ENCODE peak calls at places on chromosome 7, in seven cellular contexts. A is Peyer's patch; C is amniotic stem cell; V is activated naive CD8-positive, alpha-beta T cell treated with anti-CD3 and anti-CD28 coated beads, Interleukin-2, amount 50 U/mL, for 24 hours; X is stimulated activated CD4-positive, alpha-beta T cell treated with anti-CD3 and anti-CD28 coated beads, Interleukin-12 subunit alpha, Interleukin-12 subunit beta, amount 100 ng/mL, for 4 hours; P is A172; W is T-helper 22 cell. T is an unnamed sample.

GRCh38 chr7:121752706-121753105 is 120.3 kb upstream of the PTPRZ1 start:
- DNase-seq in X (no peak), P (peak; percentile 12), V (no peak), W (no peak), A (no peak), C (no peak), T (no peak)

GRCh38 chr7:115014794-115015193 is 92.9 kb downstream of the MDFIC start:
- DNase-seq in C (no peak), A (no peak), V (no peak), X (no peak), W (no peak), P (no peak), T (no peak)

GRCh38 chr7:155785536-155785935 is 26.7 kb downstream of the SHH start:
- DNase-seq in P (peak; percentile 30), A (peak; percentile 17), X (no peak), V (no peak), W (no peak), C (no peak), T (no peak)

GRCh38 chr7:27242580-27243339 is at the start of gene EVX1:
- DNase-seq in W (no peak), C (no peak), A (no peak), V (no peak), X (no peak), P (no peak), T (no peak)

GRCh38 chr7:94003446-94004023 is 620 bp downstream of the BET1 start:
- DNase-seq in C (no peak), W (no peak), A (no peak), V (peak; percentile 11), X (no peak), P (peak; percentile 26), T (no peak)

GRCh38 chr7:93828260-93828659 is 62.3 kb downstream of the TFPI2 start:
- DNase-seq in X (no peak), P (no peak), C (no peak), A (no peak), V (no peak), W (no peak), T (no peak)

GRCh38 chr7:30548762-30549344 is 44.2 kb upstream of the GGCT start:
- DNase-seq in V (peak; percentile 43), C (peak; percentile 38), W (no peak), A (peak; percentile 83), P (peak; percentile 83), X (peak; percentile 22), T (no peak)

GRCh38 chr7:157205438-157205837 is 66.7 kb downstream of the UBE3C start:
- DNase-seq in W (no peak), V (no peak), C (no peak), P (no peak), X (no peak), A (no peak), T (no peak)

GRCh38 chr7:100676501-100677306 is 3.2 kb downstream of the GNB2 start:
- DNase-seq in V (no peak), P (no peak), W (no peak), X (no peak), C (no peak), A (no peak), T (no peak)

GRCh38 chr7:45622058-45622457 is 47.9 kb downstream of the ADCY1 start:
- DNase-seq in C (no peak), X (no peak), W (no peak), A (no peak), P (no peak), V (no peak), T (no peak)

GRCh38 chr7:128017880-128018845 is 13.1 kb downstream of the LRRC4 start:
- DNase-seq in W (no peak), C (no peak), A (no peak), V (no peak), P (no peak), X (no peak), T (no peak)

GRCh38 chr7:48811071-48811470 is 113.3 kb upstream of the CDC14C start:
- DNase-seq in V (no peak), X (no peak), A (no peak), W (no peak), P (no peak), C (no peak), T (no peak)

GRCh38 chr7:130844811-130845580 is 111.0 kb upstream of the KLF14 start:
- DNase-seq in X (no peak), V (no peak), W (no peak), P (peak; percentile 82), C (no peak), A (no peak), T (no peak)

GRCh38 chr7:68409851-68410250 is 1188.4 kb upstream of the AUTS2 start:
- DNase-seq in C (no peak), P (no peak), X (no peak), A (no peak), W (no peak), V (no peak), T (no peak)

GRCh38 chr7:51327287-51327717 is 10.7 kb upstream of the COBL start:
- DNase-seq in W (no peak), P (no peak), V (no peak), C (no peak), A (no peak), X (no peak), T (no peak)

GRCh38 chr7:44158873-44159631 is 17.9 kb upstream of the MYL7 start:
- DNase-seq in X (no peak), A (peak; percentile 35), W (no peak), C (no peak), P (no peak), V (no peak), T (no peak)

GRCh38 chr7:149713061-149713730 is 60.2 kb downstream of the ZNF467 start:
- DNase-seq in A (no peak), W (no peak), V (no peak), X (no peak), C (no peak), P (no peak), T (no peak)

GRCh38 chr7:137715546-137715945 is 131.2 kb downstream of the DGKI start:
- DNase-seq in W (no peak), X (no peak), A (no peak), V (no peak), P (no peak), C (no peak), T (no peak)

GRCh38 chr7:151866028-151866427 is 10.9 kb downstream of the PRKAG2 start:
- DNase-seq in P (no peak), X (no peak), W (no peak), V (no peak), A (no peak), C (no peak), T (no peak)

GRCh38 chr7:39656415-39656814 is 33.0 kb downstream of the RALA start:
- DNase-seq in C (no peak), W (no peak), V (no peak), X (no peak), P (no peak), A (no peak), T (no peak)

GRCh38 chr7:151452141-151452571 is 12.2 kb upstream of the CRYGN start:
- DNase-seq in A (peak; percentile 41), P (no peak), X (no peak), W (no peak), C (no peak), V (no peak), T (no peak)

GRCh38 chr7:77710861-77711260 is 14.6 kb downstream of the RSBN1L start:
- DNase-seq in W (no peak), C (no peak), P (no peak), X (no peak), A (no peak), V (no peak), T (no peak)

GRCh38 chr7:151311294-151311864 is 30.2 kb upstream of the NUB1 start:
- DNase-seq in A (no peak), P (no peak), X (no peak), V (peak; percentile 38), W (no peak), C (no peak), T (no peak)

GRCh38 chr7:43656997-43657396 is 72.3 kb downstream of the COA1 start:
- DNase-seq in P (no peak), A (no peak), C (no peak), V (no peak), W (no peak), X (no peak), T (no peak)